ENCODE peak calls at places on chromosomes 2 and 18, in four cellular contexts. B, M, J and V are unnamed samples.

GRCh38 chr18:12598181-12598921 is 59.6 kb downstream of the SPIRE1 start:
- DNase-seq in B (no peak), M (peak), J (no peak), V (no peak)

GRCh38 chr18:62529597-62529996 is 6.8 kb downstream of the ZCCHC2 start:
- DNase-seq in B (no peak), M (no peak), J (no peak), V (no peak)

GRCh38 chr2:232421189-232421785 is 14.6 kb downstream of the ALPG start:
- DNase-seq in B (no peak), M (no peak), J (no peak), V (no peak)

GRCh38 chr2:28036307-28036706 is 145.8 kb downstream of the BABAM2 start:
- DNase-seq in B (no peak), M (peak), J (no peak), V (no peak)

GRCh38 chr2:186917866-186918265 is 68.9 kb upstream of the ZSWIM2 start:
- DNase-seq in B (no peak), M (no peak), J (no peak), V (no peak)

GRCh38 chr2:218756599-218757377 is 25.2 kb upstream of the CYP27A1 start:
- DNase-seq in B (no peak), M (no peak), J (no peak), V (no peak)

GRCh38 chr2:115314157-115314556 is 871.7 kb downstream of the DPP10 start:
- DNase-seq in B (no peak), M (no peak), J (no peak), V (no peak)

GRCh38 chr2:228417966-228418365 is 236.5 kb upstream of the SPHKAP start:
- DNase-seq in B (no peak), M (no peak), J (no peak), V (no peak)

GRCh38 chr2:118300807-118301206 is 212.5 kb downstream of the INSIG2 start:
- DNase-seq in B (no peak), M (no peak), J (no peak), V (no peak)

GRCh38 chr2:8324164-8324848 is 357.6 kb upstream of the ID2 start:
- DNase-seq in B (no peak), M (peak), J (peak), V (no peak)

GRCh38 chr2:112095654-112096053 is 40.6 kb downstream of the TMEM87B start:
- DNase-seq in B (no peak), M (no peak), J (no peak), V (no peak)

GRCh38 chr18:28768791-28769768 is 592.1 kb upstream of the CDH2 start:
- DNase-seq in B (no peak), M (peak), J (no peak), V (no peak)

GRCh38 chr18:48838921-48839818 is 111.6 kb downstream of the SMAD7 start:
- DNase-seq in B (no peak), M (peak), J (no peak), V (peak)

GRCh38 chr2:159788218-159788617 is 9.8 kb downstream of the CD302 start:
- DNase-seq in B (no peak), M (no peak), J (no peak), V (no peak)

GRCh38 chr2:16365391-16365790 is 300.2 kb downstream of the CYRIA start:
- DNase-seq in B (no peak), M (no peak), J (no peak), V (no peak)

GRCh38 chr2:234851451-234851850 is 100.4 kb upstream of the SH3BP4 start:
- DNase-seq in B (no peak), M (no peak), J (no peak), V (no peak)

GRCh38 chr2:229417176-229417575 is 146.1 kb upstream of the PID1 start:
- DNase-seq in B (no peak), M (no peak), J (no peak), V (no peak)

GRCh38 chr2:54624611-54625071 is 98.8 kb upstream of the EML6 start:
- DNase-seq in B (no peak), M (peak), J (no peak), V (no peak)

GRCh38 chr2:45821558-45822271 is 170.2 kb downstream of the PRKCE start:
- DNase-seq in B (no peak), M (peak), J (no peak), V (peak)

GRCh38 chr2:112642961-112643360 is 2.8 kb upstream of the SLC20A1 start:
- DNase-seq in B (no peak), M (no peak), J (no peak), V (no peak)

GRCh38 chr2:80238692-80239469 is 65.7 kb downstream of the LRRTM1 start:
- DNase-seq in B (no peak), M (peak), J (peak), V (peak)
- TF ChIP-seq SMC3 in B (peak), M (peak), J (no peak), V (no peak)

DNA sequence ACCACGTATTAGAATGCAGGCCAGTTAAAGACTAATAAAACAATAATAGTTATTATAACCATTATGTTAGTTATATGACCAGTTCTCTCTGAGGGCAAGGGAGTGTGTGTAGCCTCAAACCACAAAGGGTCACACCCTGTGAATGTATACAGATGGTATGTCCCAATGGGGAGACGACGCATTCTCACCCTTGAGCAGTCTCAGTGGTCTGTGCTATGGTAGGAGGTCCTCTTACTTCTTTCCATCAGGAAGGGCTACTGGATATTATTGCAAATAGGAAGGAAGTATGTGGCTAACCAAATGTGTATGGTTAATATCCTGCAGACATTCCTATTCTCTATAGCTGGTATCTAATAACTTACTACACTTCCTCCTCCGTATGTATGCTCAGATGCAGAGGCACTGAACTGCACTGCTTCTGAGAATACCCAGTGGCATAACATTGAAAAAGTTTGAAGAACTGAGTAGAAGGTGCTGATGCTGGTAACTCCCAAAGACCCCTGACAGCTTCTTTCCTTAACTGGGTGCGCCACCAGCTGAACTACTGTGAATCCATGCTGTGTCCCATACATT is 306.7 kb upstream of the CCDC68 start:
- DNase-seq in B (peak), M (peak), J (no peak), V (no peak)
- TF ChIP-seq ELK1 in B (no peak), M (no peak), J (no peak), V (no peak)

GRCh38 chr2:26652361-26653041 is 11.3 kb upstream of the CIB4 start:
- DNase-seq in B (no peak), M (peak), J (no peak), V (no peak)
- TF ChIP-seq SMC3 in B (no peak), M (no peak), J (no peak), V (no peak)

GRCh38 chr2:19865151-19865550 is 36.6 kb downstream of the TTC32 start:
- DNase-seq in B (no peak), M (no peak), J (no peak), V (no peak)
- TF ChIP-seq ELK1 in B (no peak), M (no peak), J (no peak), V (no peak)

GRCh38 chr2:149651229-149651628 is 63.7 kb upstream of the MMADHC start:
- DNase-seq in B (no peak), M (no peak), J (no peak), V (peak)

GRCh38 chr2:149650006-149650405 is 62.4 kb upstream of the MMADHC start:
- DNase-seq in B (no peak), M (peak), J (no peak), V (no peak)

GRCh38 chr2:149645391-149645790 is 57.8 kb upstream of the MMADHC start:
- DNase-seq in B (no peak), M (peak), J (no peak), V (no peak)

GRCh38 chr2:149652520-149652919 is 64.9 kb upstream of the MMADHC start:
- DNase-seq in B (no peak), M (no peak), J (no peak), V (no peak)

GRCh38 chr2:149648282-149649030 is 60.9 kb upstream of the MMADHC start:
- DNase-seq in B (no peak), M (peak), J (no peak), V (peak)
- TF ChIP-seq SMC3 in B (no peak), M (peak), J (no peak), V (no peak)

GRCh38 chr2:208015475-208015874 is 9.9 kb downstream of the PLEKHM3 start:
- DNase-seq in B (no peak), M (no peak), J (no peak), V (no peak)
- TF ChIP-seq ELK1 in B (no peak), M (no peak), J (no peak), V (no peak)

GRCh38 chr2:128342550-128342949 is 23.9 kb upstream of the HS6ST1 start:
- DNase-seq in B (no peak), M (no peak), J (no peak), V (no peak)
- TF ChIP-seq SMC3 in B (no peak), M (no peak), J (no peak), V (no peak)

GRCh38 chr18:46051731-46052461 is 20.2 kb downstream of the PSTPIP2 start:
- DNase-seq in B (no peak), M (peak), J (no peak), V (peak)
- TF ChIP-seq ELK1 in B (no peak), M (no peak), J (no peak), V (no peak)